ENCODE peak calls at places on chromosomes 4 and X, in four cellular contexts. One of them, this sample, is unnamed.

GRCh38 chrX:72309297-72310071 is 3.8 kb upstream of the CITED1 start:
- DNase-seq in type B pancreatic cell: no peak
- DNase-seq in iris pigment epithelial cell: no peak
- DNase-seq in esophagus squamous epithelium: no peak
- DNase-seq in this sample: no peak

GRCh38 chr4:7374571-7374970 is 60.2 kb downstream of the PSAPL1 start:
- DNase-seq in type B pancreatic cell: no peak
- DNase-seq in iris pigment epithelial cell: no peak
- DNase-seq in esophagus squamous epithelium: no peak
- DNase-seq in this sample: no peak

GRCh38 chrX:24081661-24082154 is 27.0 kb downstream of the EIF2S3 start:
- DNase-seq in type B pancreatic cell: no peak
- DNase-seq in iris pigment epithelial cell: peak; percentile 75
- DNase-seq in esophagus squamous epithelium: no peak
- DNase-seq in this sample: peak; percentile 89

GRCh38 chr4:109921384-109921808 is 8.7 kb downstream of the EGF start:
- DNase-seq in type B pancreatic cell: no peak
- DNase-seq in iris pigment epithelial cell: peak; percentile 82
- DNase-seq in esophagus squamous epithelium: no peak
- DNase-seq in this sample: no peak

GRCh38 chr4:3037957-3038451 is 36.3 kb downstream of the HTT-AS start:
- DNase-seq in type B pancreatic cell: no peak
- DNase-seq in iris pigment epithelial cell: no peak
- DNase-seq in esophagus squamous epithelium: no peak
- DNase-seq in this sample: no peak

GRCh38 chrX:144801786-144802185 is 445.5 kb upstream of the SPANXN1 start:
- DNase-seq in type B pancreatic cell: no peak
- DNase-seq in iris pigment epithelial cell: peak; percentile 39
- DNase-seq in esophagus squamous epithelium: no peak
- DNase-seq in this sample: no peak

GRCh38 chr4:63563288-63564014 is 845.8 kb downstream of the TECRL start:
- DNase-seq in type B pancreatic cell: no peak
- DNase-seq in iris pigment epithelial cell: no peak
- DNase-seq in esophagus squamous epithelium: no peak
- DNase-seq in this sample: no peak

GRCh38 chr4:32025840-32026459 is 1305.8 kb downstream of the PCDH7 start:
- DNase-seq in type B pancreatic cell: no peak
- DNase-seq in iris pigment epithelial cell: peak; percentile 26
- DNase-seq in esophagus squamous epithelium: no peak
- DNase-seq in this sample: no peak

GRCh38 chrX:46703980-46704379 is 54.9 kb downstream of the SLC9A7 start:
- DNase-seq in type B pancreatic cell: no peak
- DNase-seq in iris pigment epithelial cell: peak; percentile 18
- DNase-seq in esophagus squamous epithelium: no peak
- DNase-seq in this sample: no peak

GRCh38 chr4:71184195-71184781 is 154.5 kb upstream of the SLC4A4 start:
- DNase-seq in type B pancreatic cell: no peak
- DNase-seq in iris pigment epithelial cell: peak; percentile 59
- DNase-seq in esophagus squamous epithelium: no peak
- DNase-seq in this sample: no peak

GRCh38 chr4:1524761-1525160 is 118.5 kb upstream of the NKX1-1 start:
- DNase-seq in type B pancreatic cell: no peak
- DNase-seq in iris pigment epithelial cell: no peak
- DNase-seq in esophagus squamous epithelium: no peak
- DNase-seq in this sample: no peak

GRCh38 chr4:25029479-25030282 is 1.1 kb downstream of the LGI2 start:
- DNase-seq in type B pancreatic cell: no peak
- DNase-seq in iris pigment epithelial cell: no peak
- DNase-seq in esophagus squamous epithelium: no peak
- DNase-seq in this sample: no peak

GRCh38 chr4:94621491-94622080 is 136.2 kb upstream of the BMPR1B start:
- DNase-seq in type B pancreatic cell: no peak
- DNase-seq in iris pigment epithelial cell: peak; percentile 44
- DNase-seq in esophagus squamous epithelium: no peak
- DNase-seq in this sample: no peak

GRCh38 chr4:189279188-189279587 is 661.5 kb upstream of the FRG1 start:
- DNase-seq in type B pancreatic cell: no peak
- DNase-seq in iris pigment epithelial cell: no peak
- DNase-seq in esophagus squamous epithelium: no peak
- DNase-seq in this sample: no peak

GRCh38 chr4:44927361-44928061 is 201.2 kb upstream of the GNPDA2 start:
- DNase-seq in type B pancreatic cell: no peak
- DNase-seq in iris pigment epithelial cell: peak; percentile 19
- DNase-seq in esophagus squamous epithelium: no peak
- DNase-seq in this sample: no peak

GRCh38 chrX:47217121-47217851 is 1.2 kb upstream of the CDK16 start:
- DNase-seq in type B pancreatic cell: no peak
- DNase-seq in iris pigment epithelial cell: peak; percentile 70
- DNase-seq in esophagus squamous epithelium: no peak
- DNase-seq in this sample: no peak

GRCh38 chrX:152821145-152821765 is 9.3 kb downstream of the CETN2 start:
- DNase-seq in type B pancreatic cell: no peak
- DNase-seq in iris pigment epithelial cell: peak; percentile 31
- DNase-seq in esophagus squamous epithelium: no peak
- DNase-seq in this sample: no peak

GRCh38 chrX:108036298-108036973 is 8.4 kb upstream of the VSIG1 start:
- DNase-seq in type B pancreatic cell: no peak
- DNase-seq in iris pigment epithelial cell: peak; percentile 90
- DNase-seq in esophagus squamous epithelium: no peak
- DNase-seq in this sample: no peak

GRCh38 chr4:186345184-186345583 is 79.2 kb downstream of the F11 start:
- DNase-seq in type B pancreatic cell: no peak
- DNase-seq in iris pigment epithelial cell: no peak
- DNase-seq in esophagus squamous epithelium: no peak
- DNase-seq in this sample: no peak

GRCh38 chr4:48268956-48269860 is at the start of gene TEC:
- DNase-seq in type B pancreatic cell: peak; percentile 75
- DNase-seq in iris pigment epithelial cell: peak; percentile 26
- DNase-seq in esophagus squamous epithelium: peak; percentile 10
- DNase-seq in this sample: no peak

GRCh38 chr4:169689681-169690080 is 68.1 kb downstream of the HPF1 start:
- DNase-seq in type B pancreatic cell: no peak
- DNase-seq in iris pigment epithelial cell: no peak
- DNase-seq in esophagus squamous epithelium: no peak
- DNase-seq in this sample: no peak

GRCh38 chrX:65451663-65452062 is 82.9 kb downstream of the LAS1L start:
- DNase-seq in type B pancreatic cell: no peak
- DNase-seq in iris pigment epithelial cell: peak; percentile 52
- DNase-seq in esophagus squamous epithelium: no peak
- DNase-seq in this sample: no peak

GRCh38 chr4:76023381-76023780 is at the start of gene CXCL10:
- DNase-seq in type B pancreatic cell: no peak
- DNase-seq in iris pigment epithelial cell: peak; percentile 57
- DNase-seq in esophagus squamous epithelium: no peak
- DNase-seq in this sample: no peak

GRCh38 chr4:123777297-123777859 is 380.8 kb downstream of the SPRY1 start:
- DNase-seq in type B pancreatic cell: no peak
- DNase-seq in iris pigment epithelial cell: peak; percentile 42
- DNase-seq in esophagus squamous epithelium: no peak
- DNase-seq in this sample: no peak

GRCh38 chr4:20433101-20433705 is 181.5 kb downstream of the SLIT2 start:
- DNase-seq in type B pancreatic cell: no peak
- DNase-seq in iris pigment epithelial cell: no peak
- DNase-seq in esophagus squamous epithelium: no peak
- DNase-seq in this sample: no peak

GRCh38 chrX:2682582-2683177 is 8.4 kb upstream of the CD99 start:
- DNase-seq in type B pancreatic cell: no peak
- DNase-seq in iris pigment epithelial cell: no peak
- DNase-seq in esophagus squamous epithelium: no peak
- DNase-seq in this sample: no peak

GRCh38 chr4:85302193-85302736 is 172.7 kb upstream of the ARHGAP24 start:
- DNase-seq in type B pancreatic cell: no peak
- DNase-seq in iris pigment epithelial cell: no peak
- DNase-seq in esophagus squamous epithelium: no peak
- DNase-seq in this sample: no peak

GRCh38 chr4:152956650-152957436 is 20.7 kb downstream of the FHDC1 start:
- DNase-seq in type B pancreatic cell: no peak
- DNase-seq in iris pigment epithelial cell: peak; percentile 87
- DNase-seq in esophagus squamous epithelium: no peak
- DNase-seq in this sample: no peak

GRCh38 chr4:175509320-175509719 is 302.7 kb downstream of the GPM6A start:
- DNase-seq in type B pancreatic cell: no peak
- DNase-seq in iris pigment epithelial cell: no peak
- DNase-seq in esophagus squamous epithelium: no peak
- DNase-seq in this sample: no peak

GRCh38 chr4:69322055-69322454 is 41.8 kb downstream of the UGT2B28 start:
- DNase-seq in type B pancreatic cell: no peak
- DNase-seq in iris pigment epithelial cell: peak; percentile 72
- DNase-seq in esophagus squamous epithelium: no peak
- DNase-seq in this sample: no peak

GRCh38 chrX:2652106-2652505 is 39.0 kb upstream of the CD99 start:
- DNase-seq in type B pancreatic cell: no peak
- DNase-seq in iris pigment epithelial cell: no peak
- DNase-seq in esophagus squamous epithelium: no peak
- DNase-seq in this sample: no peak

GRCh38 chr4:79227896-79228295 is 98.0 kb downstream of the NAA11 start:
- DNase-seq in type B pancreatic cell: no peak
- DNase-seq in iris pigment epithelial cell: peak; percentile 41
- DNase-seq in esophagus squamous epithelium: no peak
- DNase-seq in this sample: no peak

GRCh38 chrX:42920752-42921151 is 142.8 kb upstream of the PPP1R2C start:
- DNase-seq in type B pancreatic cell: no peak
- DNase-seq in iris pigment epithelial cell: no peak
- DNase-seq in esophagus squamous epithelium: no peak
- DNase-seq in this sample: no peak

GRCh38 chr4:55547461-55547770 is 707 bp upstream of the CLOCK start:
- DNase-seq in type B pancreatic cell: no peak
- DNase-seq in iris pigment epithelial cell: peak; percentile 34
- DNase-seq in esophagus squamous epithelium: no peak
- DNase-seq in this sample: peak; percentile 85

GRCh38 chr4:55435136-55435535 is 39.4 kb downstream of the TMEM165 start:
- DNase-seq in type B pancreatic cell: no peak
- DNase-seq in iris pigment epithelial cell: peak; percentile 49
- DNase-seq in esophagus squamous epithelium: no peak
- DNase-seq in this sample: no peak

GRCh38 chr4:30821891-30822612 is 101.9 kb downstream of the PCDH7 start:
- DNase-seq in type B pancreatic cell: no peak
- DNase-seq in iris pigment epithelial cell: peak; percentile 88
- DNase-seq in esophagus squamous epithelium: no peak
- DNase-seq in this sample: no peak

GRCh38 chr4:88010921-88011320 is 3.5 kb downstream of the PKD2 start:
- DNase-seq in type B pancreatic cell: no peak
- DNase-seq in iris pigment epithelial cell: peak; percentile 50
- DNase-seq in esophagus squamous epithelium: no peak
- DNase-seq in this sample: no peak

GRCh38 chrX:13026877-13027652 is 17.4 kb downstream of the FAM9C start:
- DNase-seq in type B pancreatic cell: no peak
- DNase-seq in iris pigment epithelial cell: no peak
- DNase-seq in esophagus squamous epithelium: no peak
- DNase-seq in this sample: no peak

This sample was measured in osteocyte.